ENCODE peak calls at places on chromosomes 16 and 17, in six cellular contexts. V is GM12892, W is heart left ventricle, Y is endothelial cell of umbilical vein, C is prostate gland, J is suprapubic skin. H is an unnamed sample.

GRCh38 chr16:12674096-12674495 is 129.6 kb downstream of the CPPED1 start:
- DNase-seq in V (no peak), W (no peak), Y (peak; percentile 62), C (no peak), J (no peak), H (peak; percentile 19)

GRCh38 chr17:54537656-54538055 is 363.0 kb upstream of the TOM1L1 start:
- DNase-seq in V (no peak), W (no peak), Y (no peak), C (no peak), J (no peak), H (no peak)

GRCh38 chr17:7191571-7192270 is 12.6 kb upstream of the ASGR1 start:
- DNase-seq in V (peak; percentile 71), W (no peak), Y (no peak), C (no peak), J (no peak), H (peak; percentile 83)

GRCh38 chr16:47528431-47528830 is 67.3 kb downstream of the PHKB start:
- DNase-seq in V (no peak), W (no peak), Y (no peak), C (no peak), J (no peak), H (no peak)

GRCh38 chr17:61368832-61369468 is 30.7 kb upstream of the TBX2 start:
- DNase-seq in V (no peak), W (no peak), Y (no peak), C (no peak), J (no peak), H (no peak)

GRCh38 chr16:78607465-78607864 is 508.0 kb downstream of the WWOX start:
- DNase-seq in V (no peak), W (no peak), Y (no peak), C (no peak), J (no peak), H (peak; percentile 18)

GRCh38 chr17:50364061-50364458 is 8.9 kb downstream of the MRPL27 start:
- DNase-seq in V (no peak), W (no peak), Y (no peak), C (no peak), J (no peak), H (no peak)

GRCh38 chr16:4785758-4786433 is 2.2 kb downstream of the SEPTIN12 start:
- DNase-seq in V (no peak), W (no peak), Y (no peak), C (no peak), J (no peak), H (no peak)

DNA sequence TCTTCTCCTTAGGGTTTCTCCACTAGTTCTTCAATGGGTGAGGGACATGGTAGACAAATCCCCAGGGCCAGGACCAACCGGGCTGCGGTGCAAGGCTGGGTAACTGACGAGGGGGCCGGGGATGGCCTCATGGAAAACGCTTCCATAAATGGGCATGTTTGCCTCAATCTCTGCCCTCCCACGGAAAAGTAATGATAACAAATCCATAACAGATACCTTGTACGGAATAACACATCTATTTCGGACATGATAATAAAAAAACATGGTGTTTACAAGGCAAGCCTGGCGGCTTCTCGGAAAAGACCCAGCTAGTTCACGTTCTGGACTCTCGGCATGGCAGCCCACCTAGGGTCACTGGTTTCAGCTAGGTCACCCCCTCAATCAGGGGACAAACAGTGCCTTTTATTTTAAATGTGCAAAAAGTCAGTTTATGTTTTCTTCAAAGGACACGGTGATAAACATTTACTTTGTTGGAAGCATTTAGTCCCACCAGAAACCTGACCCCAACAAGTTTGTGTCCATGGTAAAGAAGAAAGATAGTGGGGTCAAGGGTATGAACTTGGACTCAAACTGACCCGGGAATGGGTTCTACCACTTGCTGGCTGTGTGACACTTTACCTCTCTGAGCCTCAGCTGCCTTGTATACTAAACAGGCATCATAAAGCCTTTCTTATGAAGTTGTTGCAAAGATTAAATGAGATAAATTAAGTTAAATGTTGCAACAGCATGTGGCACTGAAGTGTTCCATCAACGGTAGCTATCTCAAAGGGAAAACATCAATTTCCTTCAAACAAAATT is 1.7 kb downstream of the MYH11 start:
- DNase-seq in V (no peak), W (no peak), Y (no peak), C (no peak), J (no peak), H (no peak)
- TF ChIP-seq POLR2A in V (no peak), W (no peak), Y (no peak), C (no peak), J (no peak), H (no peak)

GRCh38 chr16:23673971-23674614 is 4.6 kb upstream of the PLK1 start:
- DNase-seq in V (no peak), W (no peak), Y (no peak), C (no peak), J (no peak), H (no peak)

GRCh38 chr16:23666919-23667659 is 11.6 kb upstream of the PLK1 start:
- DNase-seq in V (no peak), W (no peak), Y (no peak), C (no peak), J (no peak), H (no peak)

GRCh38 chr16:23668225-23668624 is 10.5 kb upstream of the PLK1 start:
- DNase-seq in V (no peak), W (no peak), Y (no peak), C (no peak), J (no peak), H (no peak)

GRCh38 chr16:23668873-23669272 is 9.8 kb upstream of the PLK1 start:
- DNase-seq in V (no peak), W (no peak), Y (no peak), C (no peak), J (no peak), H (no peak)

GRCh38 chr16:23670137-23670776 is 8.4 kb upstream of the PLK1 start:
- DNase-seq in V (no peak), W (no peak), Y (peak; percentile 48), C (no peak), J (no peak), H (peak; percentile 42)
- TF ChIP-seq POLR2A in V (no peak), W (no peak), Y (no peak), C (no peak), J (no peak), H (no peak)

GRCh38 chr16:30061195-30061554 is 4.4 kb upstream of the ALDOA start:
- DNase-seq in V (no peak), W (no peak), Y (no peak), C (no peak), J (no peak), H (no peak)

GRCh38 chr16:30063278-30063892 is 2.2 kb upstream of the ALDOA start:
- DNase-seq in V (no peak), W (no peak), Y (no peak), C (no peak), J (no peak), H (no peak)

GRCh38 chr16:30063893-30064745 is 1.4 kb upstream of the ALDOA start:
- DNase-seq in V (peak; percentile 70), W (peak; percentile 86), Y (peak; percentile 43), C (peak; percentile 78), J (no peak), H (no peak)

GRCh38 chr16:30064746-30065111 is 831 bp upstream of the ALDOA start:
- DNase-seq in V (no peak), W (no peak), Y (no peak), C (no peak), J (no peak), H (no peak)

DNA sequence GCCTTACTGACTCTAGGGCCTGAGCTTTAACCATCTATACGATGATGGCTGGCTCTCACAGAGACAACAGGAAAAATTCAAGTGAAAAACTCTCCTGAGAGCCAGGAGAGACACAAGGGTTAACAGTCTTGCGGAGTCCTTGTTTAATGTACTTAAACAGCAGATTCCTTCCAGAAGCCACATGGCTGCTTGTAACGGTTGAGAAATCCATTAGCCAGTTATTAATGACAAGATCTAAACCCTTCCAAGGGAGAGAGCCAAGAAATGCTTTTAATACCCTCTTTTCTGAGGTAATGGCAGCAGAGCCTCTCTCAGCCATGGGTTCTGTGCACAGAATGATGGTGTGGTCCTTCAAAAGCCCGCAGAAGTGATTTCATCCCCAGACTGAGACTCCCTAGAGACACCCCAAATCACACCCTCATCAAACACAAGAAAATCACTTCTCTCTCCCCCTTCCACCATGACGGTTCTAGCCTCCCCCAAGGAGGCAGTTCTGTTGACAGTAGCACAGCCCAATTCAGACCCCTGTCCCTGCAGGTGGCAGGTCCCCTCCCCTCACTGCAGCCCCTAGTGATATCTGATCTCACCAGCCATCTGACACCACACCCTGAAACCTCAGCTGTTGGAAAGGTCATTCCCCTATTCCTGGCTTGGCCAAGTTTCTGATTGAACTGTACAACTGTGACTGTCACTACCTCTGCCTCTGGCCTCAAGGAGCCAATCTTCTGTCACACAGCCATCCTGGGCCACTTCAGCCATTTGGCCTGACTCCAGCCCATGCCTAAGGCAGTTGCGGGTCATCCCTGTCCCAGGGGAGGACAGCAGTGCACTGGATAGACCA is 5.0 kb upstream of the ALDOA start:
- DNase-seq in V (no peak), W (peak; percentile 71), Y (no peak), C (no peak), J (no peak), H (no peak)
- TF ChIP-seq POLR2A in V (no peak), W (no peak), Y (no peak), C (no peak), J (no peak), H (no peak)

GRCh38 chr16:81796585-81797346 is 17.7 kb downstream of the PLCG2 start:
- DNase-seq in V (no peak), W (no peak), Y (no peak), C (no peak), J (no peak), H (no peak)

GRCh38 chr16:81796035-81796434 is 16.9 kb downstream of the PLCG2 start:
- DNase-seq in V (no peak), W (no peak), Y (no peak), C (no peak), J (no peak), H (no peak)

GRCh38 chr16:81797443-81797842 is 18.4 kb downstream of the PLCG2 start:
- DNase-seq in V (no peak), W (no peak), Y (no peak), C (no peak), J (no peak), H (no peak)

GRCh38 chr16:81799138-81799504 is 20.0 kb downstream of the PLCG2 start:
- DNase-seq in V (no peak), W (no peak), Y (no peak), C (no peak), J (no peak), H (no peak)

DNA sequence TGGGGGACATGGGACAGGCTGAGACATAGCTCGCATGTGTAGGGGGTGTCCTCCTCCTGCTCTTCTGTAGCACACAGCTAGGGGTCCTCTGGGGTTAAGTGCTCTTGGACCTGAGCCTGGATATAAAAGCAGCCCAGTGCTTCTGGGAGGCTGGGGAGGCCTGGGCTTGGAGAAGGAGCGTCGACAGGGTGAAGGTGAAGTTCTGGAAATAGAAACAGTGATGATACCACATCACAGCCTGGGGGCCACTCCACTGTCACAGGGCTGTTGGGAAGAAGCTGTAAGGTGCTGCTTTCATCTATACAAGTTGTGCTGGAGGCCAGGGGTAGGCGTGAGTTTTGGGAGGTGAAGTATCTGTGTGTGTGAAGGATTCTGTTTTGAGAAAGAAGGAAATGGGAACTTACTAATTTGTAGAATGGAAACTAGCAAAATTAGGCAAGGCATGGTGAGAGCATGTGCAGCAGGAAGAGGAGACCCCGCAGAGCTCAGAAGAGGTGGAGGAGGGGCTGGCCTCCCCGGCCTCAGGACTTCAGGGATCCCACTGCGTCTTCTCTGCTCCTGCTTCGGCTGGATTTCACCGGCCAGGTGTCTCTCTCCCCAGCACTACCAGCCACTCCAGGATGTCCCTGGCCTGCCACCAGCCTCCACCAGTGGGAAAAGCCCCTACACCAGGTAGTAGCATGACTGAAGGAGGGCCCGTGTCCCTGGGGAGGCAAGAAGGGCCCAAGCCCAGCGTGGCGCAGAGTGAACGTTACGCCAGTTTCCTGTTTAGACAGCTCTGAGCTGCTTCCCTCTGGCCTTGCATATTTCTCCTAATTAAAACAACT is 19.4 kb downstream of the PLCG2 start:
- DNase-seq in V (peak; percentile 53), W (no peak), Y (no peak), C (no peak), J (no peak), H (no peak)
- TF ChIP-seq POLR2A in V (no peak), W (no peak), Y (no peak), C (no peak), J (no peak), H (no peak)

H was measured in H54.